ENCODE peak calls at places on chromosomes 4 and X, in seven cellular contexts. One of them, this sample, is unnamed.

GRCh38 chr4:52143815-52144214 is 92.7 kb downstream of the SPATA18 start:
- DNase-seq in fibroblast of lung: no peak
- DNase-seq in omental fat pad: no peak
- DNase-seq in upper lobe of left lung: no peak
- DNase-seq in brain microvascular endothelial cell: no peak
- DNase-seq in AG04449: no peak
- DNase-seq in HFF-Myc: no peak
- DNase-seq in this sample: no peak

GRCh38 chr4:85968945-85969830 is 390.7 kb downstream of the MAPK10 start:
- DNase-seq in fibroblast of lung: peak
- DNase-seq in upper lobe of left lung: no peak
- DNase-seq in HFF-Myc: peak
- DNase-seq in brain microvascular endothelial cell: peak
- DNase-seq in omental fat pad: no peak
- DNase-seq in AG04449: no peak
- DNase-seq in this sample: no peak

GRCh38 chr4:173556398-173557131 is 26.5 kb upstream of the HAND2 start:
- DNase-seq in omental fat pad: no peak
- DNase-seq in upper lobe of left lung: no peak
- DNase-seq in fibroblast of lung: no peak
- DNase-seq in HFF-Myc: no peak
- DNase-seq in AG04449: no peak
- DNase-seq in brain microvascular endothelial cell: no peak
- DNase-seq in this sample: no peak

GRCh38 chr4:29309050-29309449 is 1411.1 kb upstream of the PCDH7 start:
- DNase-seq in brain microvascular endothelial cell: peak
- DNase-seq in HFF-Myc: no peak
- DNase-seq in fibroblast of lung: peak
- DNase-seq in upper lobe of left lung: no peak
- DNase-seq in AG04449: no peak
- DNase-seq in omental fat pad: no peak
- DNase-seq in this sample: no peak

GRCh38 chr4:142379277-142380051 is 466.6 kb downstream of the INPP4B start:
- DNase-seq in omental fat pad: no peak
- DNase-seq in brain microvascular endothelial cell: peak
- DNase-seq in AG04449: peak
- DNase-seq in HFF-Myc: peak
- DNase-seq in upper lobe of left lung: no peak
- DNase-seq in fibroblast of lung: peak
- DNase-seq in this sample: no peak

GRCh38 chrX:12225073-12225472 is 86.8 kb downstream of the FRMPD4 start:
- DNase-seq in omental fat pad: no peak
- DNase-seq in fibroblast of lung: no peak
- DNase-seq in HFF-Myc: no peak
- DNase-seq in brain microvascular endothelial cell: no peak
- DNase-seq in upper lobe of left lung: no peak
- DNase-seq in AG04449: no peak
- DNase-seq in this sample: no peak

GRCh38 chr4:108113229-108113628 is 55.5 kb downstream of the LEF1 start:
- DNase-seq in omental fat pad: no peak
- DNase-seq in HFF-Myc: no peak
- DNase-seq in fibroblast of lung: no peak
- DNase-seq in upper lobe of left lung: no peak
- DNase-seq in brain microvascular endothelial cell: no peak
- DNase-seq in AG04449: no peak
- DNase-seq in this sample: no peak

GRCh38 chrX:42946544-42947223 is 168.7 kb upstream of the PPP1R2C start:
- DNase-seq in upper lobe of left lung: no peak
- DNase-seq in brain microvascular endothelial cell: no peak
- DNase-seq in fibroblast of lung: no peak
- DNase-seq in AG04449: no peak
- DNase-seq in omental fat pad: no peak
- DNase-seq in HFF-Myc: no peak
- DNase-seq in this sample: no peak

GRCh38 chr4:56739104-56739777 is 58.1 kb upstream of the HOPX start:
- DNase-seq in omental fat pad: no peak
- DNase-seq in AG04449: no peak
- DNase-seq in fibroblast of lung: no peak
- DNase-seq in upper lobe of left lung: no peak
- DNase-seq in HFF-Myc: no peak
- DNase-seq in brain microvascular endothelial cell: no peak
- DNase-seq in this sample: no peak

GRCh38 chr4:189659302-189659701 is 281.4 kb upstream of the FRG1 start:
- DNase-seq in omental fat pad: no peak
- DNase-seq in brain microvascular endothelial cell: no peak
- DNase-seq in AG04449: no peak
- DNase-seq in HFF-Myc: no peak
- DNase-seq in fibroblast of lung: no peak
- DNase-seq in upper lobe of left lung: no peak
- DNase-seq in this sample: no peak

GRCh38 chr4:89658701-89659024 is 178.3 kb downstream of the SNCA start:
- DNase-seq in fibroblast of lung: no peak
- DNase-seq in upper lobe of left lung: no peak
- DNase-seq in AG04449: no peak
- DNase-seq in brain microvascular endothelial cell: no peak
- DNase-seq in HFF-Myc: no peak
- DNase-seq in omental fat pad: no peak
- DNase-seq in this sample: no peak

GRCh38 chr4:168777277-168777965 is 232.6 kb downstream of the CBR4 start:
- DNase-seq in AG04449: no peak
- DNase-seq in omental fat pad: no peak
- DNase-seq in fibroblast of lung: no peak
- DNase-seq in brain microvascular endothelial cell: no peak
- DNase-seq in upper lobe of left lung: no peak
- DNase-seq in HFF-Myc: no peak
- DNase-seq in this sample: no peak

GRCh38 chr4:89894654-89895652 is at the start of gene MMRN1:
- DNase-seq in HFF-Myc: no peak
- DNase-seq in upper lobe of left lung: no peak
- DNase-seq in fibroblast of lung: no peak
- DNase-seq in omental fat pad: no peak
- DNase-seq in brain microvascular endothelial cell: no peak
- DNase-seq in AG04449: no peak
- DNase-seq in this sample: no peak

GRCh38 chr4:20486433-20486832 is 213.8 kb upstream of the PACRGL start:
- DNase-seq in upper lobe of left lung: no peak
- DNase-seq in omental fat pad: no peak
- DNase-seq in AG04449: no peak
- DNase-seq in HFF-Myc: no peak
- DNase-seq in brain microvascular endothelial cell: no peak
- DNase-seq in fibroblast of lung: no peak
- DNase-seq in this sample: no peak

GRCh38 chrX:103681443-103681842 is 5.1 kb downstream of the MORF4L2 start:
- DNase-seq in fibroblast of lung: peak
- DNase-seq in omental fat pad: no peak
- DNase-seq in HFF-Myc: no peak
- DNase-seq in AG04449: no peak
- DNase-seq in upper lobe of left lung: no peak
- DNase-seq in brain microvascular endothelial cell: no peak
- DNase-seq in this sample: no peak

GRCh38 chrX:23699636-23700194 is 32.4 kb downstream of the PRDX4 start:
- DNase-seq in omental fat pad: peak
- DNase-seq in fibroblast of lung: peak
- DNase-seq in upper lobe of left lung: no peak
- DNase-seq in HFF-Myc: no peak
- DNase-seq in brain microvascular endothelial cell: no peak
- DNase-seq in AG04449: no peak
- DNase-seq in this sample: no peak

GRCh38 chrX:73262991-73263390 is 48.3 kb upstream of the NAP1L2 start:
- DNase-seq in AG04449: no peak
- DNase-seq in brain microvascular endothelial cell: no peak
- DNase-seq in upper lobe of left lung: no peak
- DNase-seq in HFF-Myc: no peak
- DNase-seq in fibroblast of lung: peak
- DNase-seq in omental fat pad: no peak
- DNase-seq in this sample: no peak

GRCh38 chr4:154049457-154050181 is 260.7 kb upstream of the SFRP2 start:
- DNase-seq in AG04449: peak
- DNase-seq in omental fat pad: no peak
- DNase-seq in fibroblast of lung: peak
- DNase-seq in brain microvascular endothelial cell: peak
- DNase-seq in upper lobe of left lung: no peak
- DNase-seq in HFF-Myc: no peak
- DNase-seq in this sample: no peak

DNA sequence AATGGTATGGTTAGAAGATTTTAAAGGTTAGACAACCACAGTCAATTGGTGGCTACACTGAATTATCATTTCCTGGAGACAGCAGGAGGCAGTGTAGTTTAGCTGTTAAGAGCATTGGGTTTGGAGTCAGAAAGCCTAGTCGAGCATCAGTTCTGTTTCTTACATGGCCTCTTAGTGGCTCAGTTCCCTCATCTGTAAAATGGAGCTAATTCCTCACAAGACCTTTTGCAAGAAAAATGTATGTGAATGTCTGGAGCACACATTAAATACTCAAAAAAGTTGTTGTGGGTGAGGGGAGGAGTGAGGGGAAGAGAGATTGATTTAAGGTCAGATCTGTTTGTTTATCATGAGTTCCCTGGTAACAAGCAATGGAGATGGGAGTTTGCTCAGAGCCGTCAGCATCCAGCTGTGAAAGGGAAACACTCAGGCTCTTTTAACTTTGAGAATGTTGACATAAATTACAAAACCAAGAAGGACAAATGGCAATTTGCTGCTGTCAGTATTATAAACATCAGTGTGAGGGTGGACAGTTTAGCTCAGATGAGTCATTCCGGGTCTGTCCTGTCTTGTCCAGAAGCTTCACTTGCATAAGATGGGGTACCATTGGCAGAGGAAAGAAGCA is 98.2 kb upstream of the PGRMC2 start:
- DNase-seq in fibroblast of lung: peak
- DNase-seq in upper lobe of left lung: no peak
- DNase-seq in HFF-Myc: no peak
- DNase-seq in omental fat pad: no peak
- DNase-seq in brain microvascular endothelial cell: peak
- DNase-seq in AG04449: no peak
- DNase-seq in this sample: no peak
- TF ChIP-seq CTCF in fibroblast of lung: peak
- TF ChIP-seq CTCF in upper lobe of left lung: no peak
- TF ChIP-seq CTCF in HFF-Myc: no peak
- TF ChIP-seq CTCF in omental fat pad: no peak
- TF ChIP-seq CTCF in brain microvascular endothelial cell: peak
- TF ChIP-seq CTCF in AG04449: no peak
- TF ChIP-seq CTCF in this sample: no peak

GRCh38 chrX:80431502-80431832 is 11.2 kb downstream of the TENT5D start:
- DNase-seq in AG04449: no peak
- DNase-seq in fibroblast of lung: no peak
- DNase-seq in upper lobe of left lung: no peak
- DNase-seq in omental fat pad: no peak
- DNase-seq in brain microvascular endothelial cell: no peak
- DNase-seq in HFF-Myc: no peak
- DNase-seq in this sample: no peak
- TF ChIP-seq CTCF in AG04449: no peak
- TF ChIP-seq CTCF in fibroblast of lung: no peak
- TF ChIP-seq CTCF in upper lobe of left lung: no peak
- TF ChIP-seq CTCF in omental fat pad: no peak
- TF ChIP-seq CTCF in brain microvascular endothelial cell: no peak
- TF ChIP-seq CTCF in HFF-Myc: no peak
- TF ChIP-seq CTCF in this sample: no peak

GRCh38 chrX:154376768-154377167 is 2.3 kb upstream of the EMD start:
- DNase-seq in upper lobe of left lung: no peak
- DNase-seq in omental fat pad: no peak
- DNase-seq in fibroblast of lung: no peak
- DNase-seq in HFF-Myc: no peak
- DNase-seq in brain microvascular endothelial cell: no peak
- DNase-seq in AG04449: no peak
- DNase-seq in this sample: no peak

GRCh38 chrX:154378799-154379568 is at the start of gene EMD:
- DNase-seq in AG04449: peak
- DNase-seq in omental fat pad: peak
- DNase-seq in brain microvascular endothelial cell: peak
- DNase-seq in fibroblast of lung: peak
- DNase-seq in upper lobe of left lung: peak
- DNase-seq in HFF-Myc: peak
- DNase-seq in this sample: peak

GRCh38 chrX:154379569-154379951 is 465 bp downstream of the EMD start:
- DNase-seq in omental fat pad: no peak
- DNase-seq in fibroblast of lung: no peak
- DNase-seq in upper lobe of left lung: no peak
- DNase-seq in HFF-Myc: no peak
- DNase-seq in brain microvascular endothelial cell: no peak
- DNase-seq in AG04449: no peak
- DNase-seq in this sample: no peak

GRCh38 chrX:154380153-154380552 is 1.1 kb downstream of the EMD start:
- DNase-seq in HFF-Myc: no peak
- DNase-seq in upper lobe of left lung: no peak
- DNase-seq in brain microvascular endothelial cell: no peak
- DNase-seq in fibroblast of lung: no peak
- DNase-seq in AG04449: no peak
- DNase-seq in omental fat pad: no peak
- DNase-seq in this sample: no peak

DNA sequence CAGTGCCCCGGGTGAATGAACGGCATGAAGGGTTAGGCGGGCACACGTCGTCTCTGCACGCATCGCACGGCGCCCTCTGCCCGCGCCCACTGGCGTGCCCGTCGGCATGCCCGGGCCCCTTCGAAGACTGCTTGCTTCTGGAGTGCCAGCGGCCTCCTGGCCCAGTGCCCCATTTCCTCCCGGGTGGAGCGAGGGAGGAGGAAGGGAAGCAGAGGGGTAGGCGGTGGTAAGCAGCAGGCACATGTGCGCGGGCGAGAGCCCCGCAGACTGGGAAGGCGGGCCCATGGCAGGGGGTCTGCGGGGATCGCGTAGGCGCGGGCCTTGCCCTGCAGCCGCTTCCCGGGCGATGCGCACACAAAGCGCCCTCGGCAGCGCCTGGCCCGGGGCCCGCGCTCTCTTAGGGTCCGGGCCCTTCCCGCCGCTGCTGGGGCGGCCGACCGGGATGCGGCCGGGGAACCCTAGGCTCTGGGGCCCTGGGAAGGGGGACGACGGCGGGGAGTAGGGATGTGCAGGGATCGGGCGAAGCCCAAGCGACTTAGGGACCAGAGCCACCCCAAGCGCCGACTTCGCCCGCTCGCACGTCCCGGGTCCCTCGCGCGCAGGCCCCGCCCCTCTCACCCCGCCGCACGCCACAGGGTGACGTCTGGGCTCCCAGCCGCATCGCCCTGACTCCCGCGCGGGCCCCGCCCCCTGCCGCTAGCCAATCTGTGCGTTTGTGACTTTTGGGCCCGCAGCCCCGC is 866 bp upstream of the EMD start:
- DNase-seq in omental fat pad: no peak
- DNase-seq in fibroblast of lung: no peak
- DNase-seq in AG04449: no peak
- DNase-seq in upper lobe of left lung: no peak
- DNase-seq in brain microvascular endothelial cell: no peak
- DNase-seq in HFF-Myc: no peak
- DNase-seq in this sample: no peak
- TF ChIP-seq CTCF in omental fat pad: no peak
- TF ChIP-seq CTCF in fibroblast of lung: no peak
- TF ChIP-seq CTCF in AG04449: no peak
- TF ChIP-seq CTCF in upper lobe of left lung: no peak
- TF ChIP-seq CTCF in brain microvascular endothelial cell: no peak
- TF ChIP-seq CTCF in HFF-Myc: no peak
- TF ChIP-seq CTCF in this sample: no peak

DNA sequence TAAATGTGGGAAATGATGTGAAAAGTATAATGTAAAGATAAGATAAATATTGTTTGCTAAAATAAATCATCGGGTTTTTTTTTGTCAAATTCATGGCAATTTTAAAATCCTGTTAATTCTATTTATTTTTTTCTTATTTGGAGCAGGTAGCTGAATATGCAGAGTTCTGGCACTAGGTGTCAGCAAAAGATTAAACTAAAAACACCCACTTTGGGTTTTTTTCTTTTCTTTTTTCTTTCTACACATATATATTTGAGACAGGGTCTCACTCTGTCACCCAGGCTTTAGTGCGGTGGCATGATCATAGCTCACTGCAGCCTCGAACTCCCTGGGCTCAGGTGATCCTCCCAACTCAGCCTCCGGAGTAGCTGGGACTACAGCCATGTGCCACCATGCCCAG is 6.9 kb upstream of the RAP2C start:
- DNase-seq in brain microvascular endothelial cell: no peak
- DNase-seq in HFF-Myc: no peak
- DNase-seq in AG04449: no peak
- DNase-seq in upper lobe of left lung: no peak
- DNase-seq in fibroblast of lung: no peak
- DNase-seq in omental fat pad: no peak
- DNase-seq in this sample: no peak
- TF ChIP-seq CTCF in brain microvascular endothelial cell: peak
- TF ChIP-seq CTCF in HFF-Myc: peak
- TF ChIP-seq CTCF in AG04449: no peak
- TF ChIP-seq CTCF in upper lobe of left lung: no peak
- TF ChIP-seq CTCF in fibroblast of lung: peak
- TF ChIP-seq CTCF in omental fat pad: no peak
- TF ChIP-seq CTCF in this sample: peak

This sample was measured in progenitor cell of endocrine pancreas.